ENCODE peak calls at places on chromosomes 3 and 15, in five cellular contexts. One of them, this sample, is unnamed.

GRCh38 chr3:72227536-72228070 is 442.7 kb upstream of the PROK2 start:
- DNase-seq in fibroblast of mammary gland: peak
- DNase-seq in astrocyte of the spinal cord: no peak
- DNase-seq in heart right ventricle: no peak
- DNase-seq in psoas muscle: no peak
- DNase-seq in this sample: no peak

GRCh38 chr15:63392355-63393009 is 10.8 kb upstream of the CA12 start:
- DNase-seq in fibroblast of mammary gland: no peak
- DNase-seq in psoas muscle: no peak
- DNase-seq in heart right ventricle: no peak
- DNase-seq in astrocyte of the spinal cord: no peak
- DNase-seq in this sample: no peak

GRCh38 chr3:72301779-72302178 is 516.8 kb upstream of the PROK2 start:
- DNase-seq in astrocyte of the spinal cord: no peak
- DNase-seq in heart right ventricle: no peak
- DNase-seq in fibroblast of mammary gland: no peak
- DNase-seq in psoas muscle: no peak
- DNase-seq in this sample: no peak

GRCh38 chr3:126921425-126921824 is 61.5 kb upstream of the PLXNA1 start:
- DNase-seq in heart right ventricle: no peak
- DNase-seq in fibroblast of mammary gland: no peak
- DNase-seq in astrocyte of the spinal cord: no peak
- DNase-seq in psoas muscle: no peak
- DNase-seq in this sample: no peak

GRCh38 chr3:14771593-14772497 is 46.9 kb upstream of the FGD5 start:
- DNase-seq in heart right ventricle: peak
- DNase-seq in fibroblast of mammary gland: no peak
- DNase-seq in psoas muscle: no peak
- DNase-seq in astrocyte of the spinal cord: no peak
- DNase-seq in this sample: no peak

GRCh38 chr3:111739241-111739952 is 119.7 kb upstream of the PHLDB2 start:
- DNase-seq in fibroblast of mammary gland: peak
- DNase-seq in heart right ventricle: peak
- DNase-seq in psoas muscle: no peak
- DNase-seq in astrocyte of the spinal cord: peak
- DNase-seq in this sample: no peak

GRCh38 chr3:23996058-23996457 is 51.0 kb downstream of the NR1D2 start:
- DNase-seq in fibroblast of mammary gland: peak
- DNase-seq in psoas muscle: no peak
- DNase-seq in astrocyte of the spinal cord: no peak
- DNase-seq in heart right ventricle: no peak
- DNase-seq in this sample: no peak

GRCh38 chr15:99213187-99213811 is 36.1 kb downstream of the TTC23 start:
- DNase-seq in heart right ventricle: peak
- DNase-seq in psoas muscle: peak
- DNase-seq in astrocyte of the spinal cord: peak
- DNase-seq in fibroblast of mammary gland: peak
- DNase-seq in this sample: peak

GRCh38 chr15:64747578-64747977 is 27.8 kb downstream of the RBPMS2 start:
- DNase-seq in psoas muscle: no peak
- DNase-seq in astrocyte of the spinal cord: no peak
- DNase-seq in fibroblast of mammary gland: no peak
- DNase-seq in heart right ventricle: peak
- DNase-seq in this sample: no peak

GRCh38 chr3:133038089-133038730 is at the start of gene TMEM108:
- DNase-seq in heart right ventricle: peak
- DNase-seq in astrocyte of the spinal cord: peak
- DNase-seq in psoas muscle: peak
- DNase-seq in fibroblast of mammary gland: peak
- DNase-seq in this sample: peak

GRCh38 chr3:150374975-150375374 is 33.1 kb upstream of the TSC22D2 start:
- DNase-seq in astrocyte of the spinal cord: no peak
- DNase-seq in heart right ventricle: no peak
- DNase-seq in psoas muscle: no peak
- DNase-seq in fibroblast of mammary gland: no peak
- DNase-seq in this sample: no peak

GRCh38 chr15:88490036-88490435 is 22.5 kb downstream of the MRPS11 start:
- DNase-seq in psoas muscle: no peak
- DNase-seq in astrocyte of the spinal cord: no peak
- DNase-seq in heart right ventricle: no peak
- DNase-seq in fibroblast of mammary gland: no peak
- DNase-seq in this sample: no peak

GRCh38 chr15:88491158-88491557 is 23.6 kb downstream of the MRPS11 start:
- DNase-seq in fibroblast of mammary gland: no peak
- DNase-seq in psoas muscle: no peak
- DNase-seq in heart right ventricle: no peak
- DNase-seq in astrocyte of the spinal cord: no peak
- DNase-seq in this sample: no peak

GRCh38 chr15:88487176-88487795 is 19.8 kb downstream of the MRPS11 start:
- DNase-seq in fibroblast of mammary gland: no peak
- DNase-seq in psoas muscle: no peak
- DNase-seq in astrocyte of the spinal cord: no peak
- DNase-seq in heart right ventricle: no peak
- DNase-seq in this sample: peak

GRCh38 chr15:88487796-88488523 is 20.5 kb downstream of the MRPS11 start:
- DNase-seq in fibroblast of mammary gland: no peak
- DNase-seq in heart right ventricle: no peak
- DNase-seq in psoas muscle: no peak
- DNase-seq in astrocyte of the spinal cord: no peak
- DNase-seq in this sample: no peak

GRCh38 chr15:88489321-88489720 is 21.8 kb downstream of the MRPS11 start:
- DNase-seq in psoas muscle: no peak
- DNase-seq in fibroblast of mammary gland: no peak
- DNase-seq in astrocyte of the spinal cord: no peak
- DNase-seq in heart right ventricle: no peak
- DNase-seq in this sample: no peak
- TF ChIP-seq CTCF in psoas muscle: no peak
- TF ChIP-seq CTCF in fibroblast of mammary gland: no peak
- TF ChIP-seq CTCF in astrocyte of the spinal cord: no peak
- TF ChIP-seq CTCF in heart right ventricle: no peak
- TF ChIP-seq CTCF in this sample: peak

GRCh38 chr15:101213570-101213969 is 38.3 kb downstream of the CHSY1 start:
- DNase-seq in astrocyte of the spinal cord: no peak
- DNase-seq in fibroblast of mammary gland: no peak
- DNase-seq in heart right ventricle: no peak
- DNase-seq in psoas muscle: no peak
- DNase-seq in this sample: no peak

GRCh38 chr15:101219441-101219840 is 32.4 kb downstream of the CHSY1 start:
- DNase-seq in psoas muscle: no peak
- DNase-seq in heart right ventricle: no peak
- DNase-seq in astrocyte of the spinal cord: no peak
- DNase-seq in fibroblast of mammary gland: no peak
- DNase-seq in this sample: no peak

GRCh38 chr15:101220060-101220459 is 31.8 kb downstream of the CHSY1 start:
- DNase-seq in heart right ventricle: no peak
- DNase-seq in fibroblast of mammary gland: no peak
- DNase-seq in astrocyte of the spinal cord: no peak
- DNase-seq in psoas muscle: no peak
- DNase-seq in this sample: no peak

GRCh38 chr15:101215681-101216080 is 36.2 kb downstream of the CHSY1 start:
- DNase-seq in fibroblast of mammary gland: no peak
- DNase-seq in astrocyte of the spinal cord: no peak
- DNase-seq in heart right ventricle: no peak
- DNase-seq in psoas muscle: no peak
- DNase-seq in this sample: no peak

DNA sequence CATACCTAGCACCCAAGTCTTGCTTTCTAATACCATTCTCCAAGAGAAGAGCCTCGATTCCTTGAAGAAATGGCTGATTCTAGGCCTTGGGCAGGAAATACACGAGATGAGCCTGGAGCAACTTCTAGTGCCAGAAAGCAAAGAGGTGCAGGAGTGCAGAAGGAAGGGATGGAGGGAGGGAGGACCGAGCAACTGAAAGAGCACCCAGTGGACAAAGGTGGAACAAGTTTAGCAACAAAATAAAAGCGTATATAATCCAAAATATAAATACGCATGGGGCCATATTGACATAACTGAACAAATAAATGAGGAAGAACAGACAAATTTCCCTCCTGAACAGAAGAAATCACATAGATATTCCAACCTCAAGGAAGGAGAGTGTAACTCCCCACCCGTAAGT is 34.4 kb downstream of the CHSY1 start:
- DNase-seq in fibroblast of mammary gland: no peak
- DNase-seq in psoas muscle: no peak
- DNase-seq in astrocyte of the spinal cord: no peak
- DNase-seq in heart right ventricle: no peak
- DNase-seq in this sample: no peak
- H3K4me3 ChIP-seq in fibroblast of mammary gland: no peak
- H3K4me3 ChIP-seq in psoas muscle: no peak
- H3K4me3 ChIP-seq in astrocyte of the spinal cord: no peak
- H3K4me3 ChIP-seq in heart right ventricle: no peak
- H3K4me3 ChIP-seq in this sample: no peak

DNA sequence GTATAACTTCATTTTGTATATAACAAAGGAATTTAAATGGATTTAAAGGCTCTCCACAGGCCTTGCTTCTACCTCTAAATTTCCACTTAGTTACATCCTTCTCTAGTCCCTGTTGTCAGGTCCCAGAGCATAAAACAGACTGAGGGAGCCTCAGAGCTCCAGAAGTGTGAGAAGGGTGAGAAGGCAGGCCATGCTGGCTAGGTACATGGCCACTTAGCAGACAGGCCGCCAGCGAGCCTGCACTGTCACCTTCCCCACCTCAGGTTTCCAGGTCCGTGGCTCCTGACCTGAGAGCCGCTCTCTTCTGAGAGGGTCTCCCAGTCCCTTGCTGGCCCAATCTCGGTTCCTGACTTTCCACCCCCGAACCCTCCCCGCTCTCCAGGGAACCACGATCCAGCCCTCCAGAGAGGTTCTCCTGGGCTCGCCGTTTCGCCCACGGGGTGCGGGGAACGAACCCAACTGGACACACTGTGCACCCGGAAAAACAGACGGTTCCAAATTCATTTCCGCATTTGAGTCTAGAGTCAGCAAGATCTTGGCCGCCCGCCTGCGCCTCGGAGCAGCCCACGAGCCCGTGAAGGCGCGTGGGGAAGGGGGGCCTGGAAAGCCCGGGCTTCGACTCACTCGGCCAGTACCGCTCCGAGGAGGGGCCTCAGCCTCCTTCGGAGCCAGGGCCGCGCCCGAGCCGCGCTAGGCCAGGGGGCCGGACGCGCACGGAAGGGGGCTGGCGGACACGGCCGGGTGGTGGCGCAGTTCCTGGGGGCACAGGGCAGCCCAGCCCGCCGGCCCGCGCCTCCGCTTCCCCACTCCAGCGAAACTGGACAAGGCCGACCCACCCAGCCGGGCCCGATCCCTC is 16.7 kb upstream of the SOX2 start:
- DNase-seq in astrocyte of the spinal cord: peak
- DNase-seq in psoas muscle: peak
- DNase-seq in heart right ventricle: peak
- DNase-seq in fibroblast of mammary gland: peak
- DNase-seq in this sample: no peak
- TF ChIP-seq CTCF in astrocyte of the spinal cord: peak
- TF ChIP-seq CTCF in psoas muscle: no peak
- TF ChIP-seq CTCF in heart right ventricle: no peak
- TF ChIP-seq CTCF in fibroblast of mammary gland: no peak
- TF ChIP-seq CTCF in this sample: no peak

DNA sequence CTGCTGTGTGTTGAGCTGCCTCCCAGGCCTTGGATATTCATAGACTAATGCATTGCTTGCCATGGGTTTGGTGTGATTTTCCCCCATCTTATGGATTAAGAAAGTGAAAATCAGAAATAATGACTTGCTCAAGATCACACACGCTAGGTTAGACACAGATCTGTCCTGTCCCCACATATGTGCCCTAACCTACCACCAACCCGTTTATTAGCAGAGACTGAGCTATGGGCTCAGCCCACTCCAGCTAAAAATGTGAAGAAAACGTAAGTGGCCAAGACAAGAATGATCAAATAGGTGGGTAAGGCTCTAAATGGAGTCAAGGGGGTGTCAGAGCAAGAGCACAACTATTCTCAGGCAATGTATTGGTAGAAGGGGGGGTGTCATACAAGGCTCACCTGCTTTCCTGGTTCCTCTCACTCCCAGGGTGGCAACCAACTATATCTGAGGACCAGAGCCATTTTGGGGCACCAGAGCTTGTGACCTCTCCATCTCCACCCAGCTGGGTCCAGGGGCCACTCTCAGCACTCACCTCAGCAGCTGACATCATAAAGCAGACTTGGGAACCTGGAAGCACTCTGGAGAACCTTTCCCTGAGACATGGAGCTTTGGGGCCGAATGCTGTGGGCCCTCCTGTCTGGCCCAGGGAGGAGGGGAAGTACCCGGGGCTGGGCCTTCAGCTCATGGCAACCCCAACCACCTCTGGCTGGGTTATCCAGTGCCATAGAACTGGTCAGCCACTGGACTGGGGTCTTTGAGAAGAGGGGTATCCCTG is 1.4 kb downstream of the HEMK1 start:
- DNase-seq in heart right ventricle: no peak
- DNase-seq in fibroblast of mammary gland: no peak
- DNase-seq in astrocyte of the spinal cord: no peak
- DNase-seq in psoas muscle: no peak
- DNase-seq in this sample: no peak
- H3K4me3 ChIP-seq in heart right ventricle: peak
- H3K4me3 ChIP-seq in fibroblast of mammary gland: no peak
- H3K4me3 ChIP-seq in astrocyte of the spinal cord: peak
- H3K4me3 ChIP-seq in psoas muscle: peak
- H3K4me3 ChIP-seq in this sample: no peak

DNA sequence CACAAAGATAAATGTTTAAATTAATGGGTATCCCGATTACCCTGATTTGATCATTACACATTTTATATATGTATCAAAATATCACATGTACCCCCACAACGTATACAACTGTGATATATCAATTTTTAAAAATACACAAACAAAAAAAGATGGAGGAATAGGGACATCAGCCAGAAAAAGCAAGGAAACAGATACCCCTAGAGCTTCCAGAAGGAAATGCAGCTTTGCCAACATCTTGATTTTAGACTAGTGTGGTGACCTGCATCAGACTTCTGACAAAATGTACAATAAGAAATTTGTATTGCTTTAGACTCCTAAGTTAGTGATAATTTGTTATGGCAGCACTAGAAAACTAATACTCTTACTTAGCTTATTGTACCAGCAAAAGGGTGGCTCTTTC is 483.8 kb downstream of the TUSC7 start:
- DNase-seq in psoas muscle: no peak
- DNase-seq in astrocyte of the spinal cord: no peak
- DNase-seq in heart right ventricle: no peak
- DNase-seq in fibroblast of mammary gland: peak
- DNase-seq in this sample: no peak
- TF ChIP-seq CTCF in psoas muscle: no peak
- TF ChIP-seq CTCF in astrocyte of the spinal cord: peak
- TF ChIP-seq CTCF in heart right ventricle: no peak
- TF ChIP-seq CTCF in fibroblast of mammary gland: peak
- TF ChIP-seq CTCF in this sample: no peak